ENCODE peak calls at places on chromosomes 5 and 9, in four cellular contexts. R is pancreas, I is GM12865, B is SHP77. D is an unnamed sample.
A peak's percentile ranks its signal among the peaks of the same experiment; 100 is the strongest.

GRCh38 chr5:142432369-142432863 is 107.6 kb upstream of the SPRY4 start:
- DNase-seq in R (no peak), I (no peak), B (peak; percentile 18), D (no peak)

GRCh38 chr5:112109331-112109993 is 309.6 kb downstream of the EPB41L4A start:
- DNase-seq in R (peak; percentile 54), I (no peak), B (no peak), D (peak; percentile 35)

GRCh38 chr9:76194896-76195295 is 199.3 kb downstream of the RFK start:
- DNase-seq in R (no peak), I (no peak), B (no peak), D (no peak)

GRCh38 chr5:154593091-154593490 is 115.1 kb upstream of the HAND1 start:
- DNase-seq in R (no peak), I (no peak), B (no peak), D (no peak)

GRCh38 chr9:21789541-21790037 is 12.8 kb upstream of the MTAP start:
- DNase-seq in R (no peak), I (peak; percentile 86), B (peak; percentile 63), D (peak; percentile 77)

GRCh38 chr9:117825609-117826347 is 121.6 kb downstream of the TLR4 start:
- DNase-seq in R (no peak), I (peak; percentile 74), B (no peak), D (no peak)

GRCh38 chr5:77906806-77907205 is 130.7 kb upstream of the TBCA start:
- DNase-seq in R (no peak), I (no peak), B (no peak), D (no peak)

GRCh38 chr5:158732345-158732744 is 367.4 kb downstream of the EBF1 start:
- DNase-seq in R (no peak), I (no peak), B (no peak), D (no peak)

GRCh38 chr9:37925786-37926736 is 22.1 kb upstream of the SLC25A51 start:
- DNase-seq in R (no peak), I (peak; percentile 48), B (no peak), D (no peak)

GRCh38 chr5:116424951-116425350 is 149.7 kb downstream of the SEMA6A start:
- DNase-seq in R (no peak), I (no peak), B (no peak), D (no peak)

GRCh38 chr5:170393235-170393634 is 4.1 kb upstream of the KCNMB1 start:
- DNase-seq in R (no peak), I (no peak), B (no peak), D (no peak)

GRCh38 chr5:135214897-135215616 is 181.0 kb upstream of the PITX1 start:
- DNase-seq in R (no peak), I (no peak), B (no peak), D (no peak)

GRCh38 chr5:139177809-139178581 is 20.2 kb downstream of the SIL1 start:
- DNase-seq in R (peak; percentile 77), I (peak; percentile 60), B (peak; percentile 72), D (no peak)

GRCh38 chr9:76835571-76836283 is 70.2 kb downstream of the PRUNE2 start:
- DNase-seq in R (no peak), I (no peak), B (peak; percentile 22), D (no peak)

GRCh38 chr5:83281658-83282057 is 189.9 kb upstream of the VCAN start:
- DNase-seq in R (no peak), I (no peak), B (no peak), D (no peak)

GRCh38 chr9:128323192-128323730 is 622 bp downstream of the COQ4 start:
- DNase-seq in R (no peak), I (no peak), B (no peak), D (no peak)

GRCh38 chr9:79662553-79662956 is 90.8 kb downstream of the TLE4 start:
- DNase-seq in R (no peak), I (no peak), B (no peak), D (peak; percentile 66)

GRCh38 chr5:77015938-77016569 is 14.2 kb upstream of the AGGF1 start:
- DNase-seq in R (no peak), I (peak; percentile 62), B (no peak), D (peak; percentile 23)

GRCh38 chr9:133104718-133105460 is 16.2 kb downstream of the RALGDS start:
- DNase-seq in R (peak; percentile 59), I (no peak), B (no peak), D (no peak)

GRCh38 chr9:23590601-23591000 is 235.4 kb downstream of the ELAVL2 start:
- DNase-seq in R (no peak), I (no peak), B (no peak), D (no peak)

GRCh38 chr9:77892171-77892570 is 139.4 kb downstream of the GNAQ start:
- DNase-seq in R (no peak), I (peak; percentile 70), B (no peak), D (no peak)

GRCh38 chr9:16310288-16311145 is 560.0 kb downstream of the BNC2 start:
- DNase-seq in R (no peak), I (no peak), B (no peak), D (no peak)

GRCh38 chr5:164375051-164375450 is 869.6 kb downstream of the MAT2B start:
- DNase-seq in R (no peak), I (no peak), B (no peak), D (no peak)

GRCh38 chr5:62829241-62829986 is 250.8 kb downstream of the LRRC70 start:
- DNase-seq in R (no peak), I (no peak), B (no peak), D (no peak)

GRCh38 chr5:6402939-6403338 is 24.6 kb upstream of the MED10 start:
- DNase-seq in R (no peak), I (peak; percentile 18), B (no peak), D (no peak)

GRCh38 chr5:56321236-56321881 is 88.2 kb upstream of the ANKRD55 start:
- DNase-seq in R (no peak), I (no peak), B (no peak), D (no peak)

GRCh38 chr9:107989544-107989943 is 500.0 kb upstream of the KLF4 start:
- DNase-seq in R (no peak), I (no peak), B (no peak), D (no peak)

GRCh38 chr5:74030371-74030770 is 404.4 kb downstream of the ARHGEF28 start:
- DNase-seq in R (no peak), I (no peak), B (no peak), D (no peak)

GRCh38 chr5:74766348-74766886 is 500 bp downstream of the GFM2 start:
- DNase-seq in R (no peak), I (no peak), B (peak; percentile 24), D (peak; percentile 36)

GRCh38 chr9:18366184-18366583 is 107.8 kb upstream of the ADAMTSL1 start:
- DNase-seq in R (no peak), I (no peak), B (no peak), D (no peak)

GRCh38 chr9:138073408-138073807 is 195.8 kb downstream of the CACNA1B start:
- DNase-seq in R (peak; percentile 17), I (no peak), B (no peak), D (no peak)

GRCh38 chr9:19085295-19085694 is 17.4 kb downstream of the HAUS6 start:
- DNase-seq in R (no peak), I (peak; percentile 36), B (no peak), D (no peak)

GRCh38 chr9:95008151-95008771 is 281.8 kb downstream of the AOPEP start:
- DNase-seq in R (no peak), I (no peak), B (peak; percentile 38), D (no peak)

GRCh38 chr5:18560602-18561001 is 926.3 kb downstream of the TAF11L14 start:
- DNase-seq in R (no peak), I (no peak), B (no peak), D (no peak)

GRCh38 chr5:69416180-69416579 is 1.3 kb downstream of the MARVELD2 start:
- DNase-seq in R (no peak), I (no peak), B (no peak), D (no peak)

GRCh38 chr9:79974806-79975422 is 403.1 kb downstream of the TLE4 start:
- DNase-seq in R (no peak), I (no peak), B (no peak), D (no peak)

GRCh38 chr9:133769511-133770075 is 31.4 kb upstream of the SARDH start:
- DNase-seq in R (no peak), I (no peak), B (no peak), D (no peak)

GRCh38 chr9:88024896-88025295 is 50.6 kb upstream of the CDK20 start:
- DNase-seq in R (no peak), I (no peak), B (no peak), D (no peak)

GRCh38 chr9:74887041-74887980 is at the start of gene TRPM6:
- DNase-seq in R (peak; percentile 88), I (no peak), B (peak; percentile 75), D (peak; percentile 30)

GRCh38 chr9:134768332-134769083 is 112.1 kb upstream of the FCN2 start:
- DNase-seq in R (peak; percentile 20), I (no peak), B (no peak), D (no peak)

D was measured in retinal pigment epithelial cell.